ENCODE peak calls at places on chromosomes 7 and 10, in six cellular contexts. One of them, this sample, is unnamed.

GRCh38 chr7:47604496-47604890 is 22.6 kb upstream of the TNS3 start:
- DNase-seq in OCI-LY7: no peak
- DNase-seq in PC-3: no peak
- DNase-seq in prostate gland: no peak
- DNase-seq in mesenchymal stem cell: peak
- DNase-seq in sigmoid colon: no peak
- DNase-seq in this sample: no peak

GRCh38 chr7:66682350-66683093 is 53.8 kb downstream of the KCTD7 start:
- DNase-seq in OCI-LY7: peak
- DNase-seq in PC-3: peak
- DNase-seq in prostate gland: no peak
- DNase-seq in mesenchymal stem cell: peak
- DNase-seq in sigmoid colon: peak
- DNase-seq in this sample: peak

GRCh38 chr10:128985036-128985435 is 482.0 kb upstream of the MGMT start:
- DNase-seq in OCI-LY7: no peak
- DNase-seq in PC-3: no peak
- DNase-seq in prostate gland: no peak
- DNase-seq in mesenchymal stem cell: no peak
- DNase-seq in sigmoid colon: no peak
- DNase-seq in this sample: no peak

GRCh38 chr10:34959786-34960185 is 130.4 kb downstream of the CUL2 start:
- DNase-seq in OCI-LY7: no peak
- DNase-seq in PC-3: no peak
- DNase-seq in prostate gland: no peak
- DNase-seq in mesenchymal stem cell: no peak
- DNase-seq in sigmoid colon: no peak
- DNase-seq in this sample: no peak

GRCh38 chr7:44172803-44173424 is 16.3 kb downstream of the GCK start:
- DNase-seq in OCI-LY7: no peak
- DNase-seq in PC-3: no peak
- DNase-seq in prostate gland: no peak
- DNase-seq in mesenchymal stem cell: no peak
- DNase-seq in sigmoid colon: no peak
- DNase-seq in this sample: no peak

GRCh38 chr10:131676046-131676445 is 224.8 kb upstream of the PPP2R2D start:
- DNase-seq in OCI-LY7: no peak
- DNase-seq in PC-3: no peak
- DNase-seq in prostate gland: no peak
- DNase-seq in mesenchymal stem cell: no peak
- DNase-seq in sigmoid colon: peak
- DNase-seq in this sample: no peak

GRCh38 chr7:33062023-33062781 is at the start of gene NT5C3A:
- DNase-seq in OCI-LY7: peak
- DNase-seq in PC-3: peak
- DNase-seq in prostate gland: peak
- DNase-seq in mesenchymal stem cell: peak
- DNase-seq in sigmoid colon: peak
- DNase-seq in this sample: peak

GRCh38 chr7:102170417-102170970 is 116.2 kb upstream of the SH2B2 start:
- DNase-seq in OCI-LY7: no peak
- DNase-seq in PC-3: no peak
- DNase-seq in prostate gland: no peak
- DNase-seq in mesenchymal stem cell: peak
- DNase-seq in sigmoid colon: no peak
- DNase-seq in this sample: no peak

GRCh38 chr10:124037784-124038183 is 55.6 kb downstream of the CHST15 start:
- DNase-seq in OCI-LY7: no peak
- DNase-seq in PC-3: no peak
- DNase-seq in prostate gland: no peak
- DNase-seq in mesenchymal stem cell: no peak
- DNase-seq in sigmoid colon: no peak
- DNase-seq in this sample: no peak

GRCh38 chr10:124037286-124037685 is 56.1 kb downstream of the CHST15 start:
- DNase-seq in OCI-LY7: no peak
- DNase-seq in PC-3: no peak
- DNase-seq in prostate gland: no peak
- DNase-seq in mesenchymal stem cell: no peak
- DNase-seq in sigmoid colon: no peak
- DNase-seq in this sample: no peak

GRCh38 chr10:124035306-124035927 is 58.0 kb downstream of the CHST15 start:
- DNase-seq in OCI-LY7: peak
- DNase-seq in PC-3: no peak
- DNase-seq in prostate gland: no peak
- DNase-seq in mesenchymal stem cell: no peak
- DNase-seq in sigmoid colon: no peak
- DNase-seq in this sample: no peak

GRCh38 chr10:124035928-124036558 is 57.4 kb downstream of the CHST15 start:
- DNase-seq in OCI-LY7: peak
- DNase-seq in PC-3: no peak
- DNase-seq in prostate gland: peak
- DNase-seq in mesenchymal stem cell: no peak
- DNase-seq in sigmoid colon: no peak
- DNase-seq in this sample: peak

GRCh38 chr10:124036746-124037145 is 56.7 kb downstream of the CHST15 start:
- DNase-seq in OCI-LY7: no peak
- DNase-seq in PC-3: no peak
- DNase-seq in prostate gland: no peak
- DNase-seq in mesenchymal stem cell: no peak
- DNase-seq in sigmoid colon: no peak
- DNase-seq in this sample: no peak
- H3K27ac ChIP-seq in OCI-LY7: peak
- H3K27ac ChIP-seq in PC-3: no peak
- H3K27ac ChIP-seq in prostate gland: no peak
- H3K27ac ChIP-seq in mesenchymal stem cell: no peak
- H3K27ac ChIP-seq in sigmoid colon: no peak
- H3K27ac ChIP-seq in this sample: no peak

GRCh38 chr10:7135188-7135587 is 275.6 kb downstream of the SFMBT2 start:
- DNase-seq in OCI-LY7: no peak
- DNase-seq in PC-3: no peak
- DNase-seq in prostate gland: no peak
- DNase-seq in mesenchymal stem cell: no peak
- DNase-seq in sigmoid colon: no peak
- DNase-seq in this sample: no peak
- H3K4me3 ChIP-seq in OCI-LY7: no peak
- H3K4me3 ChIP-seq in PC-3: no peak
- H3K4me3 ChIP-seq in prostate gland: no peak
- H3K4me3 ChIP-seq in mesenchymal stem cell: no peak
- H3K4me3 ChIP-seq in sigmoid colon: no peak
- H3K4me3 ChIP-seq in this sample: no peak

DNA sequence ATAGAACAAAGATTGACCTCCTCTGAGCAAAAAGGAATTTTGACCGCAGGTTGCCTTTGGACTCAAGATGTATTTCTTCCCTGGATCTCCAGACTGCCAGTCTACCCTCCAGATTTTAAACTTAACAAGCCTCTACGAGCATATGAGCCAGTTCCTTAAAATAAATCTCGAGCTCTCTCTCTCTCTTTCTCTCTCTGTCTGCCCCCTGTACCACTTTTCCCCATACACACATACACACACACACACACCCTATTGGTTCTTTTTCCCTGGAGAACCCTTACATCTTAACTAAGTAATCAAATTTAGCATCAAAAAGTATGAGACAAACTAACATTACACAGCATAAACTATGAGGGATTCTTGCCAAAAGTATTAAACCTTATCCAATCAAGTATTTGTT is 11.4 kb downstream of the BCAP29 start:
- DNase-seq in OCI-LY7: no peak
- DNase-seq in PC-3: no peak
- DNase-seq in prostate gland: no peak
- DNase-seq in mesenchymal stem cell: no peak
- DNase-seq in sigmoid colon: no peak
- DNase-seq in this sample: no peak
- H3K27ac ChIP-seq in OCI-LY7: no peak
- H3K27ac ChIP-seq in PC-3: no peak
- H3K27ac ChIP-seq in prostate gland: no peak
- H3K27ac ChIP-seq in mesenchymal stem cell: no peak
- H3K27ac ChIP-seq in sigmoid colon: peak
- H3K27ac ChIP-seq in this sample: no peak

DNA sequence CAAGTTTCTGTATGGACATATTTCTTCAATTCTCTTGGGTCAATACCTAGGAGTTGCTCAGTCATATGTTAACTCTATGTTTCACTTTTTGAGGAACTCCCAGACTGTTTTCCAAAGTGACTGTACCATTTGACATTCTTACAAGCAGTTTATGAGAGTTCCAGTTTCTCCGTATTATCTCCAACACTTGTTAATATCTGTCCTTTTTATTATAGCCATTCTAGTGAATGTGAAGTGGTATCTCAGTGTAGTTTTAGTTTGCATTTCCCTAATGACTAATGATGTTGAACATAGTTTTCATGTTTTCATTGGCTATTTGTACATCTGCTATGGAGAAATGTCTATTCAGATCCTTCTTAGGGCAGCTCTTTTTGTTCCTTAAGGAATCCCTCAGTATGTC is 531.0 kb upstream of the GALNT17 start:
- DNase-seq in OCI-LY7: no peak
- DNase-seq in PC-3: no peak
- DNase-seq in prostate gland: no peak
- DNase-seq in mesenchymal stem cell: no peak
- DNase-seq in sigmoid colon: no peak
- DNase-seq in this sample: no peak
- H3K4me3 ChIP-seq in OCI-LY7: no peak
- H3K4me3 ChIP-seq in PC-3: no peak
- H3K4me3 ChIP-seq in prostate gland: no peak
- H3K4me3 ChIP-seq in mesenchymal stem cell: no peak
- H3K4me3 ChIP-seq in sigmoid colon: no peak
- H3K4me3 ChIP-seq in this sample: no peak

This sample was measured in lung.